ENCODE peak calls at places on chromosomes 5 and 9, in eight cellular contexts. Q is CD8-positive, alpha-beta memory T cell; E is HTR-8/SVneo; O is mucosa of gallbladder; A is activated T-cell treated with anti-CD3 and anti-CD28 coated beads, Interleukin-2, amount 50 U/mL, for 72 hours; P is NCI-H2081; B is ovary; U is anterior cingulate cortex. K is an unnamed sample.

GRCh38 chr9:74573792-74574191 is 76.7 kb downstream of the RORB start:
- DNase-seq in Q (no peak), E (no peak), O (no peak), A (no peak), P (no peak), B (no peak), U (no peak), K (no peak)

GRCh38 chr5:137095597-137095996 is 403.5 kb downstream of the SPOCK1 start:
- DNase-seq in Q (no peak), E (no peak), O (no peak), A (no peak), P (no peak), B (no peak), U (no peak), K (no peak)

GRCh38 chr5:132748522-132749000 is 1.3 kb downstream of the CCNI2 start:
- DNase-seq in Q (no peak), E (no peak), O (no peak), A (no peak), P (no peak), B (no peak), U (no peak), K (no peak)

GRCh38 chr9:34957492-34958410 is at the start of gene PHF24:
- DNase-seq in Q (peak), E (no peak), O (no peak), A (peak), P (peak), B (no peak), U (no peak), K (peak)

GRCh38 chr9:36150529-36151305 is 14.2 kb downstream of the GLIPR2 start:
- DNase-seq in Q (peak), E (no peak), O (no peak), A (no peak), P (no peak), B (no peak), U (no peak), K (no peak)

GRCh38 chr5:82396396-82396795 is 118.2 kb upstream of the RPS23 start:
- DNase-seq in Q (no peak), E (no peak), O (no peak), A (no peak), P (no peak), B (no peak), U (no peak), K (no peak)

GRCh38 chr5:96664669-96665068 is 2.5 kb downstream of the CAST start:
- DNase-seq in Q (no peak), E (no peak), O (no peak), A (no peak), P (no peak), B (no peak), U (no peak), K (no peak)

GRCh38 chr5:5135957-5136676 is 4.0 kb upstream of the ADAMTS16 start:
- DNase-seq in Q (no peak), E (no peak), O (no peak), A (no peak), P (no peak), B (no peak), U (no peak), K (no peak)

GRCh38 chr5:111494350-111494999 is 17.9 kb downstream of the STARD4 start:
- DNase-seq in Q (no peak), E (peak), O (no peak), A (no peak), P (no peak), B (no peak), U (no peak), K (no peak)

GRCh38 chr5:1958211-1959010 is 75.7 kb upstream of the IRX4 start:
- DNase-seq in Q (no peak), E (no peak), O (no peak), A (no peak), P (no peak), B (no peak), U (no peak), K (peak)

GRCh38 chr5:24368121-24368520 is 276.7 kb downstream of the CDH10 start:
- DNase-seq in Q (no peak), E (no peak), O (no peak), A (no peak), P (no peak), B (no peak), U (no peak), K (no peak)

GRCh38 chr5:124200381-124200780 is 546.1 kb downstream of the ZNF608 start:
- DNase-seq in Q (no peak), E (no peak), O (no peak), A (no peak), P (no peak), B (no peak), U (no peak), K (no peak)

GRCh38 chr5:67809589-67809988 is 406.0 kb upstream of the PIK3R1 start:
- DNase-seq in Q (no peak), E (no peak), O (no peak), A (no peak), P (peak), B (no peak), U (no peak), K (no peak)

GRCh38 chr5:23506329-23507236 is 826 bp upstream of the PRDM9 start:
- DNase-seq in Q (no peak), E (peak), O (peak), A (no peak), P (peak), B (no peak), U (no peak), K (no peak)

GRCh38 chr5:107470007-107470582 is 200.6 kb downstream of the EFNA5 start:
- DNase-seq in Q (no peak), E (no peak), O (no peak), A (no peak), P (no peak), B (no peak), U (no peak), K (no peak)

GRCh38 chr9:72656021-72656420 is 134.6 kb downstream of the TMC1 start:
- DNase-seq in Q (no peak), E (no peak), O (no peak), A (no peak), P (no peak), B (no peak), U (no peak), K (no peak)

GRCh38 chr5:35209862-35210261 is 20.4 kb downstream of the PRLR start:
- DNase-seq in Q (no peak), E (no peak), O (no peak), A (no peak), P (no peak), B (no peak), U (no peak), K (no peak)

GRCh38 chr5:163401271-163401670 is 36.1 kb upstream of the CCNG1 start:
- DNase-seq in Q (no peak), E (no peak), O (no peak), A (no peak), P (no peak), B (no peak), U (no peak), K (no peak)

GRCh38 chr5:96093890-96094381 is 132.3 kb upstream of the ELL2 start:
- DNase-seq in Q (no peak), E (no peak), O (no peak), A (no peak), P (no peak), B (no peak), U (no peak), K (no peak)

GRCh38 chr9:134317431-134318414 is 8.5 kb upstream of the RXRA start:
- DNase-seq in Q (peak), E (no peak), O (no peak), A (no peak), P (no peak), B (peak), U (no peak), K (no peak)

GRCh38 chr5:141814064-141814982 is 63.9 kb downstream of the PCDH1 start:
- DNase-seq in Q (peak), E (peak), O (peak), A (peak), P (peak), B (no peak), U (no peak), K (peak)

GRCh38 chr9:117784996-117785395 is 80.8 kb downstream of the TLR4 start:
- DNase-seq in Q (no peak), E (no peak), O (no peak), A (no peak), P (no peak), B (no peak), U (no peak), K (no peak)

GRCh38 chr9:92655896-92656536 is 13.9 kb downstream of the IPPK start:
- DNase-seq in Q (no peak), E (no peak), O (no peak), A (no peak), P (no peak), B (peak), U (no peak), K (no peak)

GRCh38 chr5:75460947-75461346 is 50.5 kb downstream of the CERT1 start:
- DNase-seq in Q (no peak), E (no peak), O (no peak), A (no peak), P (peak), B (no peak), U (no peak), K (peak)

GRCh38 chr5:82931110-82931509 is 146.1 kb downstream of the TMEM167A start:
- DNase-seq in Q (no peak), E (no peak), O (no peak), A (no peak), P (no peak), B (no peak), U (no peak), K (no peak)

GRCh38 chr9:91421022-91421765 is 2.4 kb downstream of the NFIL3 start:
- DNase-seq in Q (no peak), E (no peak), O (no peak), A (peak), P (no peak), B (peak), U (no peak), K (peak)

GRCh38 chr5:59222687-59223511 is 640.0 kb downstream of the RAB3C start:
- DNase-seq in Q (no peak), E (no peak), O (no peak), A (no peak), P (peak), B (no peak), U (no peak), K (no peak)

GRCh38 chr5:150989695-150990094 is 30.7 kb upstream of the GPX3 start:
- DNase-seq in Q (no peak), E (no peak), O (no peak), A (peak), P (no peak), B (no peak), U (no peak), K (no peak)

GRCh38 chr5:28750236-28750635 is 1711.8 kb upstream of the CDH9 start:
- DNase-seq in Q (no peak), E (no peak), O (no peak), A (no peak), P (peak), B (no peak), U (no peak), K (no peak)